ENCODE peak calls at places on chromosomes 5 and 9, in four cellular contexts. D is mesendoderm, P is neuronal stem cell, Y is IMR-90. L is an unnamed sample. For H3K27me3, the result is how much of the 10 kb centered on the place peaks cover.

GRCh38 chr5:3639175-3639574 is 43.5 kb downstream of the IRX1 start:
- DNase-seq in P (no peak), D (peak), Y (no peak), L (no peak)

GRCh38 chr9:135355466-135356420 is 123.8 kb upstream of the PPP1R26 start:
- DNase-seq in D (no peak), Y (no peak), P (no peak), L (no peak)

GRCh38 chr9:18343799-18344198 is 130.2 kb upstream of the ADAMTSL1 start:
- DNase-seq in D (no peak), P (no peak), Y (peak), L (peak)

GRCh38 chr5:128778474-128778873 is 186.8 kb upstream of the SLC27A6 start:
- DNase-seq in Y (peak), P (no peak), D (peak), L (no peak)

GRCh38 chr9:2570615-2571479 is 50.7 kb upstream of the VLDLR start:
- DNase-seq in D (peak), P (no peak), Y (peak), L (peak)

GRCh38 chr9:120387257-120387999 is 192.5 kb downstream of the CDK5RAP2 start:
- DNase-seq in P (no peak), Y (no peak), D (no peak), L (no peak)

GRCh38 chr9:15444141-15444540 is 21.5 kb downstream of the SNAPC3 start:
- DNase-seq in D (peak), Y (no peak), P (no peak), L (peak)

GRCh38 chr5:158614951-158615350 is 484.8 kb downstream of the EBF1 start:
- DNase-seq in P (no peak), Y (no peak), D (no peak), L (no peak)

GRCh38 chr5:110439280-110439679 is 287.2 kb downstream of the TMEM232 start:
- DNase-seq in D (no peak), P (no peak), Y (no peak), L (no peak)

GRCh38 chr9:94827584-94828304 is 101.2 kb downstream of the AOPEP start:
- DNase-seq in Y (peak), D (no peak), P (no peak), L (peak)

GRCh38 chr5:80206282-80206681 is 49.6 kb downstream of the SERINC5 start:
- DNase-seq in P (no peak), Y (peak), D (peak), L (peak)

GRCh38 chr5:137667341-137667740 is 68.5 kb downstream of the KLHL3 start:
- DNase-seq in D (no peak), Y (peak), P (no peak), L (no peak)

GRCh38 chr5:133393776-133394476 is 218.4 kb downstream of the FSTL4 start:
- DNase-seq in Y (no peak), D (no peak), P (no peak), L (no peak)

GRCh38 chr9:129610473-129611301 is 10.2 kb downstream of the C9orf50 start:
- DNase-seq in Y (peak), D (peak), P (peak), L (peak)

GRCh38 chr5:26757941-26758340 is 280.4 kb downstream of the CDH9 start:
- DNase-seq in P (no peak), D (no peak), Y (no peak), L (no peak)

GRCh38 chr9:129278391-129279237 is 100.6 kb upstream of the IER5L start:
- DNase-seq in P (no peak), D (no peak), Y (no peak), L (no peak)

GRCh38 chr5:134463991-134464760 is 52.5 kb upstream of the CDKN2AIPNL start:
- DNase-seq in Y (peak), D (no peak), P (no peak), L (peak)

GRCh38 chr9:12748016-12748415 is 26.8 kb upstream of the LURAP1L start:
- DNase-seq in Y (peak), P (no peak), D (no peak), L (peak)

GRCh38 chr5:111147502-111147901 is 55.4 kb downstream of the WDR36 start:
- DNase-seq in Y (no peak), P (no peak), D (no peak), L (no peak)

GRCh38 chr5:127652952-127653611 is 4.2 kb downstream of the CTXN3 start:
- DNase-seq in P (no peak), D (no peak), Y (no peak), L (no peak)

GRCh38 chr5:83839256-83839655 is 118.6 kb upstream of the HAPLN1 start:
- DNase-seq in P (no peak), D (no peak), Y (no peak), L (no peak)

GRCh38 chr9:89687216-89687615 is 82.4 kb downstream of the GADD45G start:
- DNase-seq in D (no peak), P (no peak), Y (no peak), L (no peak)

GRCh38 chr5:151298465-151298864 is 5.1 kb downstream of the SLC36A3 start:
- DNase-seq in D (no peak), Y (no peak), P (no peak), L (peak)

GRCh38 chr5:68251386-68251785 is 35.8 kb downstream of the PIK3R1 start:
- DNase-seq in Y (peak), P (no peak), D (peak), L (peak)

GRCh38 chr5:179166886-179167841 is 107.0 kb downstream of the ZNF354C start:
- DNase-seq in Y (peak), P (peak), D (peak), L (peak)

GRCh38 chr9:112097712-112098688 is 77.1 kb downstream of the SUSD1 start:
- DNase-seq in Y (peak), P (peak), D (peak), L (peak)

GRCh38 chr5:132008961-132009680 is 2.3 kb downstream of the ACSL6 start:
- DNase-seq in P (no peak), Y (no peak), D (peak), L (no peak)

GRCh38 chr5:15752886-15753285 is 252.9 kb downstream of the FBXL7 start:
- DNase-seq in Y (peak), P (no peak), D (no peak), L (peak)

GRCh38 chr5:96322217-96322616 is 110.8 kb downstream of the PCSK1 start:
- DNase-seq in Y (no peak), P (no peak), D (peak), L (no peak)

GRCh38 chr5:158538506-158539074 is 561.1 kb downstream of the EBF1 start:
- DNase-seq in D (peak), Y (no peak), P (no peak), L (no peak)

GRCh38 chr9:15211160-15211993 is 95.6 kb downstream of the TTC39B start:
- DNase-seq in D (peak), P (peak), Y (peak), L (peak)

GRCh38 chr9:132547436-132547835 is 35.0 kb upstream of the BARHL1 start:
- DNase-seq in Y (no peak), P (no peak), D (no peak), L (no peak)

GRCh38 chr5:72305194-72306142 is 14.6 kb downstream of the MRPS27 start:
- DNase-seq in P (no peak), Y (no peak), D (no peak), L (no peak)

GRCh38 chr5:132500931-132501628 is 10.5 kb upstream of the IRF1 start:
- DNase-seq in P (no peak), D (peak), Y (peak), L (peak)

GRCh38 chr5:50320131-50320749 is 120.8 kb downstream of the EMB start:
- DNase-seq in Y (no peak), D (no peak), P (no peak), L (no peak)

GRCh38 chr5:169289520-169289919 is 11.4 kb downstream of the SLIT3 start:
- DNase-seq in P (no peak), Y (no peak), D (no peak), L (no peak)

GRCh38 chr5:169287529-169287928 is 13.4 kb downstream of the SLIT3 start:
- DNase-seq in D (no peak), P (no peak), Y (no peak), L (no peak)

GRCh38 chr5:169286572-169287325 is 14.2 kb downstream of the SLIT3 start:
- DNase-seq in P (no peak), D (no peak), Y (no peak), L (no peak)

GRCh38 chr5:169290895-169291294 is 10.0 kb downstream of the SLIT3 start:
- DNase-seq in Y (no peak), P (no peak), D (no peak), L (no peak)

DNA sequence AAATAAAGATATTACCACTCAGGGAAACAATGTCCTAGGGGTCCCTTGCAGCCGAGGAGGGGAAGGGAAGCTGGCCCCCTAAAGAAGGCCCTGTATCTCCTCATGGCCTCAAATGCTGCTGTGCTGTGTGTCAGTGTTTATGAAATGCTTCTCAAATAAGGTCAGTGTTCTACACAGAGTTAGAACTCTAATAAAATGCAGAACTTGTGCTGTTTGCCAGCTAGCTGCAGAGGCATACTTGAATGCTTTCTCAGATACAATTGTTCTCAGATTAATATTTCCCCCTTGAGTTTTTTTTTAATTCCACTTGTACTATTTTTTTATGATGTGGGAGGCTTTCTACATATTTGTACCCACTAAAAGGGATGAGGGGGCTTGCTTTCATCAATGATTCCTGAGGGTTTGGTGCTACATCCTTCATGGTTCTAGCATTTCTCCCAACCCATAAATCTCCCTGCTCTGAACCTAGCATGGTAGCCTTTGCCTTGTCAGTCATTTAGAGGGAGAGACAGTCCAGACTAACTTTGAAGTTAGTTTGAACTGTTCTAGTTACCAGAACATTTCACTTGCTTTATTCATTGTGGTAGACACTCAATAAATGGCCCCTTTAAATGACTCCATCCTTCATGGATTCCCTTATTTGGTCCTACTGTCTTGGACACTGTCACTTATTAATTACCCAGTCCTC is 12.7 kb downstream of the SLIT3 start:
- DNase-seq in D (no peak), Y (no peak), P (no peak), L (no peak)
- H3K27me3 ChIP-seq in D (under half), Y (under half), P (under half), L (under half)

GRCh38 chr5:64766934-64767333 is 1.6 kb downstream of the SREK1IP1 start:
- DNase-seq in Y (no peak), P (no peak), D (no peak), L (no peak)
- H2AK5ac ChIP-seq in Y (no peak), P (no peak), D (peak), L (no peak)

GRCh38 chr5:119473241-119473640 is 20.9 kb downstream of the HSD17B4 start:
- DNase-seq in P (no peak), D (no peak), Y (no peak), L (no peak)

GRCh38 chr5:119478781-119479180 is 26.5 kb downstream of the HSD17B4 start:
- DNase-seq in P (no peak), Y (peak), D (peak), L (no peak)

GRCh38 chr5:119470851-119471451 is 18.7 kb downstream of the HSD17B4 start:
- DNase-seq in Y (peak), D (peak), P (peak), L (peak)

GRCh38 chr5:119476341-119476740 is 24.0 kb downstream of the HSD17B4 start:
- DNase-seq in Y (no peak), P (no peak), D (no peak), L (no peak)
- H3K23ac ChIP-seq in Y (no peak), P (no peak), D (no peak), L (no peak)

DNA sequence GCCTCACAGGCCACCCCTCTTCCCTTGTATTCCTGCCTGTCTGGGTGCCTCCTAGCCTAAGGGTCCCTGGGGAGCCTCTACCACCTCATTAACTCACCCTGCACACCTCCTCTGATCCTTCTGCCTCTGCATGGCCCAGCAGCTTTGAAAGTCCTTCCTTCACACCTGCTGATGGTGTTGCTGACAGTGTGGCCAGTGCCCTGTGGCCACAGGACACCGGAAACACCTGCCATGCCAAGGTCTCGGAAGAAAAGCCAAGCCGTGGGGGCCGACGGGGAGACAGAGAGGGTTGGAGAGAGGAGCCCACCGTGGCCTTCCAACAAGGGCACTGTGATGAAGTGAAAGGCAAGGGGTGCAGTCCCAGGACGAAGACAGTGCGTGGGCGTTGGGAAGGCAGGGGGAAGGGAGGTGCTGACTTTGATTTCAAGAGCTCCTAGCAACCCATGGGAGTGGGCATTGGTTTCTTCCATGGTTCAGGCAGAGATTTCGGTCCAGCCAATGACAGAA is 4.1 kb downstream of the BTNL9 start:
- DNase-seq in D (no peak), P (no peak), Y (no peak), L (no peak)
- H3K27me3 ChIP-seq in D (under half), P (half or more), Y (under half), L (under half)

DNA sequence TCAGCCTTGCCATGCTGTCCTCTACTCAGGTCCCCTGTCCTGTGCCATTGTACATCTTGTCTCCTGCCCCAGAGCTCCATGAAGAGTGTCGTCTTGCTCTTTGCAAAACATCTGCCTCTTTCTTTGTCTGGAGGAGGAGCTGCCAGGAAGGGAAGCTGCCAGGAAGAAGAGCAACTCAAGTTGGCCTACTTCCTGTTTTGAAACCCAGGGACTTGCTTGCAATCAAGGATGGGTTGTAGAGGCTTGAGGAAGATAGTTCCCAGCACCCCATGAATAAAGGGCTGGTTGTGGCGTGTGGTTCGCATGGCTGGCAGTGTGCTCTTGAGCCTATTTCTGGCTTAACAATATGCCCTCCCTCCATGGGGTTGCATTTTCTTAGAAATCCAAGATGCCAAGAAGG is 53.0 kb upstream of the CPEB4 start:
- DNase-seq in D (no peak), Y (no peak), P (no peak), L (no peak)
- H2AK5ac ChIP-seq in D (peak), Y (no peak), P (no peak), L (no peak)

DNA sequence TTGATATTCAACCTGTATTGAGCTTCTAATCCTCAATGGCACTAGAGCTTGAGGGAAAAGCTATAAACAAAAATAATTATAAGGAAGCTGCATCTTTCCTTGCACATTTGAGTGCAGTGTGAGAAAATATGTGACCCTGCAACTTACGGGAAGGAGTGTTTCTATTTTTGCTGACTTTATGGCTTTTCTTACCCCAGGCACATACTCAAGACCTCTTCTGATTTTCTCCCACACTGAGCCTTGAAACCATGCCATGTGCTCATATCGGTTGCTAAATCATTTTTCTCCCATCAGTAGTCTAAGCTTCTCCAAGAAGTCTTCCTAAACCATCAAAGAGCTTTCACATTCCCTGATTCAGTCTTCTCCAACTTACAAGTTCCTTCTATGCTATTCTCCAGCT is 91.5 kb downstream of the CDH6 start:
- DNase-seq in D (no peak), P (no peak), Y (no peak), L (no peak)
- H3K23ac ChIP-seq in D (no peak), P (no peak), Y (no peak), L (no peak)

DNA sequence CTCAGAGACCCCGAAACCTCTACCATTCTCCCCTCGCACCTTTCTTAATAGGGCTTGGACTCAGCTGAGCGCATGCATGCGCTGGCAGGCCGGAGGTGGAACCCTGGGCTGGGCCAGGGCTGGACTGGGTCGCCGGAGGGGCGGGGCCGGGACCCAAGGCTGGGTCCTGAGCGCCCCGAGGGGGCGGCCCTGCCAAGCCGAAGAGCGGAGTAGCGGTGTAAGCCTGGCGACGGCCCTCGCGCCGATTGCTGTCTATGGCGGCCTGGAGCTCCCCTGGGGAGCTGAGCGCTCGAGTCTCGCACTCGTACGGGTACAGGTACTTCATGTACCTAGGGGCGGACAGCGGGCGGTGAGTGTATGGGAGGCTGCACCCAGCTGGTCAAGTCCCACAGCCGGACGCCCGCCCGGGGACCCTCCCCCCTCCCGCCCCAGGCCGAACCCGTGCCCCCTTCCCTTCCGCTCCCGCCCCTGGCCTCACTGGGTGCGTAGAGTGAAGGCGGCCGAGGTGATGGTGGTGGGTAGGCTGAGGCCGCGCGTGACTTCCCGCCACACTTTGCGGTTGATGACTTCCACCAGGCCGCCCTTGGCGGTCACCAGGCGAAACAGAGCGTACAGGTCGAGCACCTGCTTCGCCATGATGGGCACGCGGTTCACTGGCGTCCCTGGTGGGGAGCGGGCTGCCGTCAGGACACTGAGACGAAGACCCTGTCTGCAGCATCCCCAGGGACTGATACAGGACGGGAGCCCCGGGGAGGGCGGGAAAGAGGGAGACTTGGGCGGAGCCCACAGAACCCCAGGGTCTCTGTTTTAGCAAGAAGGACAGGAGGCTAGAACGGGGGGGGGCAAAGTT is 3.3 kb upstream of the DCTN3 start:
- DNase-seq in Y (no peak), D (no peak), P (no peak), L (no peak)
- H3K27me3 ChIP-seq in Y (half or more), D (under half), P (under half), L (half or more)

DNA sequence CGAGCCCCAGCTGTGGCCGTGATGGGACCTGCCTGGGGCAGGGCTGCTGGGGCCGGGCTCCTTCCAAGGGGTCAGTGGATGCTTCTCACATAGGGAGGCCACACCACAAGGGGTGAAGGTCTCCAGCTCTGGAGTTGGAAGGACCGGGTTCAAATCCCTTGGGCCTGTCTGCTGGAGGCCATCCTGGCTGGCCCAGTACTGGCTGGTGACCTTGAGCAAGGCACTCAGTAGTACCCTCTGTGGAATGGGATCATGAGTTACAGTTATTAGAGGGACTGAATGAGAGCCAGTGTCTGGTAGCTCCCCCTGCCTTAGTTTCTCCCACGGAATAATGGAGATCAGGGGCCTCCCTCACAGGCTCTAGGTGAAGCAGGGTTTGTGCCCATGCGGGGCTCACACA is 58.3 kb downstream of the LMX1B start:
- DNase-seq in Y (no peak), P (no peak), D (no peak), L (no peak)
- H2AK5ac ChIP-seq in Y (no peak), P (peak), D (no peak), L (no peak)